ENCODE peak calls at places on chromosomes 5 and 9, in five cellular contexts. W is SK-N-SH, Z is mucosa of descending colon, L is cardiac fibroblast, B is mammary epithelial cell. E is an unnamed sample.

GRCh38 chr5:2138896-2139295 is 256.2 kb upstream of the IRX4 start:
- DNase-seq in W (no peak), L (no peak), Z (no peak), B (no peak), E (no peak)

GRCh38 chr9:72926506-72926905 is 26.3 kb downstream of the ALDH1A1 start:
- DNase-seq in W (no peak), L (no peak), B (no peak), Z (no peak), E (no peak)

GRCh38 chr9:113915817-113916474 is 39.8 kb downstream of the ZNF618 start:
- DNase-seq in L (no peak), B (no peak), Z (peak), W (no peak), E (no peak)

GRCh38 chr5:78527054-78527884 is 121.3 kb downstream of the LHFPL2 start:
- DNase-seq in B (peak), L (peak), W (no peak), Z (peak), E (peak)

GRCh38 chr9:129558551-129559505 is 62.1 kb downstream of the C9orf50 start:
- DNase-seq in B (no peak), L (no peak), Z (no peak), W (peak), E (no peak)

GRCh38 chr5:150489358-150490295 is 18.3 kb upstream of the NDST1 start:
- DNase-seq in B (no peak), L (no peak), Z (no peak), W (no peak), E (peak)

GRCh38 chr9:86054695-86055094 is 44.7 kb downstream of the GOLM1 start:
- DNase-seq in W (no peak), L (no peak), Z (no peak), B (no peak), E (peak)

GRCh38 chr5:84014966-84015365 is 294.3 kb upstream of the HAPLN1 start:
- DNase-seq in B (no peak), L (no peak), W (no peak), Z (no peak), E (no peak)

GRCh38 chr5:89313044-89313443 is 430.1 kb upstream of the MEF2C start:
- DNase-seq in L (peak), Z (no peak), B (peak), W (no peak), E (peak)

GRCh38 chr5:134948929-134949328 is 18.8 kb upstream of the CATSPER3 start:
- DNase-seq in L (peak), Z (no peak), W (no peak), B (peak), E (peak)

GRCh38 chr5:88658005-88658404 is 225.0 kb downstream of the MEF2C start:
- DNase-seq in L (no peak), Z (no peak), W (no peak), B (no peak), E (no peak)

GRCh38 chr5:71905804-71906711 is 187.0 kb downstream of the CARTPT start:
- DNase-seq in W (peak), Z (peak), L (no peak), B (no peak), E (no peak)

GRCh38 chr5:176653401-176653800 is 6.1 kb downstream of the TSPAN17 start:
- DNase-seq in Z (no peak), B (peak), L (no peak), W (no peak), E (no peak)

GRCh38 chr5:29113516-29113915 is 2075.1 kb upstream of the CDH9 start:
- DNase-seq in W (no peak), Z (no peak), L (no peak), B (no peak), E (no peak)

GRCh38 chr9:116465591-116466288 is 221.4 kb upstream of the TRIM32 start:
- DNase-seq in W (no peak), Z (no peak), B (no peak), L (no peak), E (no peak)

GRCh38 chr5:37217976-37218375 is 31.2 kb downstream of the CPLANE1 start:
- DNase-seq in W (no peak), L (no peak), Z (no peak), B (no peak), E (no peak)

GRCh38 chr9:136015656-136016055 is 54.5 kb upstream of the UBAC1 start:
- DNase-seq in L (no peak), W (peak), B (no peak), Z (no peak), E (no peak)

GRCh38 chr5:60961685-60962084 is 16.7 kb downstream of the NDUFAF2 start:
- DNase-seq in Z (no peak), B (peak), W (no peak), L (peak), E (peak)

GRCh38 chr5:173974688-173975239 is 14.2 kb upstream of the C5orf47 start:
- DNase-seq in Z (no peak), B (no peak), L (no peak), W (no peak), E (no peak)

GRCh38 chr5:43400082-43400481 is 12.1 kb downstream of the CCL28 start:
- DNase-seq in B (peak), L (peak), Z (no peak), W (no peak), E (peak)

GRCh38 chr5:118788351-118788750 is 200.0 kb downstream of the DTWD2 start:
- DNase-seq in Z (no peak), W (no peak), B (no peak), L (no peak), E (no peak)

GRCh38 chr5:134590992-134591659 is 41.5 kb downstream of the SAR1B start:
- DNase-seq in Z (peak), L (no peak), W (no peak), B (peak), E (no peak)

GRCh38 chr9:134689320-134690181 is 47.9 kb downstream of the COL5A1 start:
- DNase-seq in B (peak), Z (peak), W (peak), L (peak), E (peak)

GRCh38 chr9:87742813-87743428 is 17.0 kb downstream of the CTSL start:
- DNase-seq in L (no peak), W (no peak), Z (no peak), B (peak), E (no peak)

GRCh38 chr5:153530357-153531143 is 40.1 kb downstream of the GRIA1 start:
- DNase-seq in Z (no peak), L (no peak), W (peak), B (no peak), E (no peak)

GRCh38 chr5:88235346-88235745 is 33.3 kb downstream of the TMEM161B start:
- DNase-seq in B (no peak), W (no peak), L (no peak), Z (no peak), E (no peak)

GRCh38 chr5:69270827-69271226 is 36.1 kb downstream of the CDK7 start:
- DNase-seq in B (no peak), Z (no peak), L (no peak), W (no peak), E (no peak)

GRCh38 chr5:160097981-160098380 is 21.3 kb downstream of the PWWP2A start:
- DNase-seq in Z (no peak), W (no peak), B (no peak), L (peak), E (peak)

GRCh38 chr5:79133121-79133656 is 21.6 kb downstream of the BHMT start:
- DNase-seq in W (peak), L (peak), B (peak), Z (no peak), E (peak)

GRCh38 chr9:38089387-38090165 is 20.5 kb upstream of the SHB start:
- DNase-seq in W (no peak), Z (no peak), B (no peak), L (no peak), E (no peak)

GRCh38 chr5:56569576-56569975 is 245.8 kb upstream of the MAP3K1 start:
- DNase-seq in Z (no peak), W (no peak), L (peak), B (no peak), E (peak)

GRCh38 chr5:73338201-73339126 is 110.1 kb downstream of the FOXD1 start:
- DNase-seq in L (no peak), W (no peak), B (no peak), Z (no peak), E (peak)

GRCh38 chr5:106862450-106863193 is 808.1 kb downstream of the EFNA5 start:
- DNase-seq in Z (no peak), B (no peak), W (peak), L (peak), E (no peak)

GRCh38 chr5:156647034-156647451 is 203.1 kb upstream of the PPP1R2B start:
- DNase-seq in B (no peak), Z (no peak), L (no peak), W (no peak), E (peak)

GRCh38 chr5:106875591-106876297 is 795.0 kb downstream of the EFNA5 start:
- DNase-seq in B (peak), Z (peak), W (no peak), L (peak), E (peak)

GRCh38 chr5:135033866-135034185 is 202 bp downstream of the PITX1 start:
- DNase-seq in L (no peak), W (no peak), Z (no peak), B (no peak), E (peak)

GRCh38 chr5:82019342-82020138 is 47.7 kb downstream of the ATG10 start:
- DNase-seq in W (no peak), B (no peak), Z (no peak), L (no peak), E (no peak)

GRCh38 chr5:65047225-65047624 is 278.5 kb downstream of the CWC27 start:
- DNase-seq in W (no peak), B (no peak), Z (no peak), L (no peak), E (no peak)

GRCh38 chr9:115944166-115944948 is 209.2 kb upstream of the PAPPA start:
- DNase-seq in W (no peak), B (peak), Z (peak), L (peak), E (peak)

GRCh38 chr5:28473531-28474107 is 1435.2 kb upstream of the CDH9 start:
- DNase-seq in L (peak), Z (no peak), W (no peak), B (peak), E (no peak)

GRCh38 chr5:158722940-158723339 is 376.8 kb downstream of the EBF1 start:
- DNase-seq in B (no peak), L (no peak), W (no peak), Z (no peak), E (no peak)

GRCh38 chr5:158727771-158728311 is 371.9 kb downstream of the EBF1 start:
- DNase-seq in W (no peak), B (no peak), Z (no peak), L (peak), E (peak)

GRCh38 chr5:158720316-158720715 is 379.4 kb downstream of the EBF1 start:
- DNase-seq in B (no peak), Z (no peak), W (no peak), L (no peak), E (peak)

GRCh38 chr5:158727108-158727507 is 372.6 kb downstream of the EBF1 start:
- DNase-seq in W (no peak), B (no peak), L (no peak), Z (no peak), E (no peak)

DNA sequence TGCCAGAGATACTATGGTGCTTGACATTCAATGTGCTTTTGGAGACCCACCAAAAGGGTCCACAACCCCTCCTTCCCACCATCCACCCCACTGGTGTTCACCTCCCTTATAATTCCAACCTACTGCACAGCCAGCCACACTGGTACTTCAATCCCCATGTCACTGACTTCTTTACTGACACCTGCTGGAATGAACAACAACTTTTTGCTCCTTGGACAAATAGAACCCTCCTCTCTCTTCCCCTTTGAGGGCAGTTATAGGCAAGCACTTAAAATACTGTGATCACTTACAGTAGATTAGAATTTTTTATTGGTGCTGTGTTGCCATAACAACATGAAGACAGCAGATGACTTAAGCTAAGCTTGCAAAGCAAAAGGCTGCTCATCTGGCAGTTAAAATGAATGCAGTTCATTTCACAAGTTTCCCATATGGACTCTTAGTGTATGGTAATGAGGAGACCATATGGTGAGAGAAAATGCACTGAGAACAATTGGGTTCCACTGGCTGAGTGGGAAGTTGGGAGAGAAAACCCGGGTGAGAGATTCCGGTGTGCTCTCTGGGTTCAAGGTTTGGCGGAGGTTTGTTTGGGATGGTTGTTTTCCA is 374.4 kb downstream of the EBF1 start:
- DNase-seq in B (no peak), Z (no peak), L (no peak), W (no peak), E (peak)
- TF ChIP-seq CTCF in B (no peak), Z (no peak), L (no peak), W (no peak), E (peak)

DNA sequence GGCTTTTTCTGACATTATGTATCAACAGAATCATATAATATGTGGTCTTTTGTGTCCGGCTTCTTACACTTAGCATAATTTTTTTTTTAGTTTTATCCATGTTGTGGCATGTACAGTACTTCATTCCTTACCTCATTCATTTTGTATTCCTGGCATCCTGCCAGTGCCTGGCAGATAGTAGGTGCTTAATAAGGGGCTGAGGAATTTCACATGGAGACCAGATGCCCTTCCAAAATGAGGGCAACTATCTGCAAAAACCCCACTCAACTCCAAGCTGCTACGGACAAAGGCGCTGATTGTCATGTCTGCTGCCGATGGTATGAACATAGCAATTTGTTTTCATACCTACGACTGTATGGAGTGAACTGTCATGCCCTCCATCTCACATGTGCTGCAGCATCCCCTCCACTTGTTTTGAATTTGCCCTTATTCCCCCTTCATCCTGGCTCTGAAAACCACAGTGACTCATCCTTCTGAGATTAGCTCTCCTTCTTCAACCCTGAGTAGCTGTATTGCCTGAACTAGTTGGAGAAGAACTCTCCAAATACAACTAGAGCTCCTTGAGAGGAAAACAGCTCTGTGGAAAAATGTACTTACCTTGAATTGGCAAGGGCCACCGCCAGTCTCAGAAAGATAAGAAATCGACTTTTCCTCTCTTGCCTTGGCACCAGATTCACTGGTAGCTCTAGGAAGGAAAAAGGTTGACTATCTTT is 41.3 kb upstream of the FOXE1 start:
- DNase-seq in W (no peak), Z (no peak), L (peak), B (peak), E (peak)
- TF ChIP-seq CTCF in W (no peak), Z (no peak), L (no peak), B (no peak), E (no peak)

DNA sequence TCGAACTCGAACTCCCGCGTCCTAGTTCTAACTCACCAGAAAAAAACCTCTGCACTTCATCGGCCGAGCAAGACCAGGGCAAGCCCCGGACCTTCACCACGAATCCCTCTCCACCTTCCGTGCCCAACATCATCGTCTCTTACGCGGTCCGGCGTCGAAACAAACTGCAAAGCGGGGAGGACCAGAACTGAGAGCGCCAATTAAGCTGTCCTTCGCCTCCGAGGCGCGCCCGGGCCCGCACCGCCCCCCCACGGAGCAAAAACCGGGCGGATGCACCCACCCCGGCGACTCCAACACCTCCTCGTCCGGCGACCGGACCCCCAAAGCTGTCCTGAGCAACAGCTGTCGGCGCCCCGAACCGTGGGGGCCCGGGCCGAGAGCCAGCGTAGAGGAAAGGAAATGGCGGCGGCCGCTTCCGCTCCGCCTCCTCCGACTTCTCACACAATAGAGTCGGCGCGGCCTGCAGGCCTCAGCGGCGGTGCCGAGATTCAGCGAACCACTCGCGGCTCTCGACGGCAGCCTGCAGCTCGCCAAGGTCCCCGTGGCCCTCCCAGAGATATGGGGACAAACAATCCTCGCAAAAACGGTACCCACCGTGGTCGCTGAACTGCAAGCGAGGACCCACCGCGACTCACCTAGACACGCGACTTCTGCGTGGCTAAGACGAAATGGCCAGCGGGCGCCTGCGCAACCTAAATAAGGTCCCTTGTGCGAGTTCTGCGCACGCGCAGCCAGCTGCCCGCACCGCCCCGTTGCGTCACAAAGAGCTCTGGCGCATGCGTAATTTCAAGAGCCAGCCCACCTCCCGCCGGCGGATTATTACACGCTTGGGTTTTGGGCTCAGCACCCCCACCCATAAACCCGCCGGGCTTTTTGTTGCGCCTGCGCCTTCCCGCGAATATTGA is at the start of gene HNRNPH1:
- DNase-seq in Z (no peak), W (peak), L (peak), B (peak), E (peak)
- TF ChIP-seq CTCF in Z (no peak), W (no peak), L (no peak), B (no peak), E (no peak)

DNA sequence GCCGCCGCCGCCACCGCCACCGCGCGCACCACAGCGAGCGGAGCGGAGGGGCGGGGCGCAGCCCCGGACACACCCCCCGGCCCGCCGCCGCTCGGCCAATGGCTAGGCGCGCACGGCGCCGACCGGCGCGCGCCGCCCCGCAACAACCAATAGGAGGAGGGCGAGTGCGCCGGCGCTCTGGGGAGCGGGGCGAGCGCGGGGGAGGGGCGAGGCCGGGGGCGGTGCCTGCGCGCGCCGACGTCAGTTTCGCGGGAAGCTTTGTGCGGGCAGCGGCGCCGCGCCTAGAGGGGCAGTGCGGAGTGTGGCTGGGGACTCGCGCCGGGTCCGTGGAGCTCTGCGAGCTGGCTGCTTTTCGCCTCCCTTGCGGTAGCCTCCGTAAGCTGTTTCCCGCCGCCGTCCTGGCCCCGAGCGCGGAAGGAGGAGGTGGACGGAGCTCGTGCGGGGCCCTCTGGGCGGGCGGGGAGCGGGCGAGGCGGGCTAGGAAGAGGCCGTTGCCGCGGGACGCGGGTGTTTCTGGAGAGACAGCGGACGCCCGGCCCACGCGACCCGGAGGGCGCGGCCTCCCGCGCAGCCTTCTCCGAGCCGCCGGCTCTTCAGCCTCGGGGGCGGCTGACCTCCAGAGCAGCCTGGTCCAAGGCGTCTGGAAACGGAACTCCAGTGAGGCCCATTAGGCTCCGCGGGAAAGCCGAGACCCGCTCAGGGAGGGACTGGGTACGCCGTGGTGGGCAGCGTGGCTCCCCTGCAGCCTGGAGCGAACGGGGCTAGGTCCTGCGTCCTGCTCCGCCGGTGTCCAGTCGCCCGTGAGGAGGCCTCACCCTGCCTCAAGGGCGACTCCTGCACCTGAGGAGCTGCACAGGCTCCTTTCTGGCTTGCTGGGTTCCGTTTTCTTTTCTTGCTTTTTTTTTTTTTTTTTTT is at the start of gene ZMYND19:
- DNase-seq in L (peak), B (peak), Z (peak), W (peak), E (peak)
- TF ChIP-seq CTCF in L (no peak), B (no peak), Z (no peak), W (no peak), E (no peak)

GRCh38 chr5:8864053-8864452 is 681.8 kb downstream of the SEMA5A start:
- DNase-seq in L (peak), W (no peak), Z (peak), B (peak), E (peak)
- TF ChIP-seq CTCF in L (peak), W (peak), Z (no peak), B (peak), E (peak)

E was measured in AG10803.